ENCODE peak calls at places on chromosomes 3 and 15, in ten cellular contexts. One of them, this sample, is unnamed.

GRCh38 chr3:181446741-181447140 is 265.0 kb upstream of the SOX2 start:
- DNase-seq in gastrocnemius medialis: no peak
- DNase-seq in adipocyte: no peak
- DNase-seq in heart left ventricle: no peak
- DNase-seq in stomach: no peak
- DNase-seq in spleen: no peak
- DNase-seq in CD8-positive, alpha-beta memory T cell: no peak
- DNase-seq in fibroblast of lung: no peak
- DNase-seq in cardiac muscle cell: no peak
- DNase-seq in psoas muscle: no peak
- DNase-seq in this sample: no peak

GRCh38 chr3:84141571-84141970 is 817.2 kb upstream of the CADM2 start:
- DNase-seq in gastrocnemius medialis: no peak
- DNase-seq in adipocyte: no peak
- DNase-seq in heart left ventricle: no peak
- DNase-seq in stomach: no peak
- DNase-seq in spleen: no peak
- DNase-seq in CD8-positive, alpha-beta memory T cell: no peak
- DNase-seq in fibroblast of lung: peak; percentile 65
- DNase-seq in cardiac muscle cell: no peak
- DNase-seq in psoas muscle: no peak
- DNase-seq in this sample: no peak

GRCh38 chr15:51970981-51971352 is 611 bp downstream of the LEO1 start:
- DNase-seq in gastrocnemius medialis: no peak
- DNase-seq in adipocyte: no peak
- DNase-seq in heart left ventricle: no peak
- DNase-seq in stomach: no peak
- DNase-seq in spleen: no peak
- DNase-seq in CD8-positive, alpha-beta memory T cell: no peak
- DNase-seq in fibroblast of lung: no peak
- DNase-seq in cardiac muscle cell: no peak
- DNase-seq in psoas muscle: no peak
- DNase-seq in this sample: no peak

GRCh38 chr3:197286678-197287077 is 11.7 kb downstream of the DLG1 start:
- DNase-seq in gastrocnemius medialis: no peak
- DNase-seq in adipocyte: no peak
- DNase-seq in heart left ventricle: no peak
- DNase-seq in stomach: no peak
- DNase-seq in spleen: no peak
- DNase-seq in CD8-positive, alpha-beta memory T cell: no peak
- DNase-seq in fibroblast of lung: no peak
- DNase-seq in cardiac muscle cell: peak; percentile 14
- DNase-seq in psoas muscle: no peak
- DNase-seq in this sample: no peak

GRCh38 chr15:85766007-85766831 is 28.5 kb downstream of the KLHL25 start:
- DNase-seq in gastrocnemius medialis: no peak
- DNase-seq in adipocyte: no peak
- DNase-seq in heart left ventricle: no peak
- DNase-seq in stomach: no peak
- DNase-seq in spleen: no peak
- DNase-seq in CD8-positive, alpha-beta memory T cell: no peak
- DNase-seq in fibroblast of lung: no peak
- DNase-seq in cardiac muscle cell: no peak
- DNase-seq in psoas muscle: no peak
- DNase-seq in this sample: no peak

GRCh38 chr3:39107874-39108308 is 411 bp downstream of the TTC21A start:
- DNase-seq in gastrocnemius medialis: no peak
- DNase-seq in adipocyte: no peak
- DNase-seq in heart left ventricle: no peak
- DNase-seq in stomach: no peak
- DNase-seq in spleen: no peak
- DNase-seq in CD8-positive, alpha-beta memory T cell: peak; percentile 17
- DNase-seq in fibroblast of lung: peak; percentile 24
- DNase-seq in cardiac muscle cell: no peak
- DNase-seq in psoas muscle: no peak
- DNase-seq in this sample: no peak

GRCh38 chr3:123667784-123668183 is 82.9 kb upstream of the HACD2 start:
- DNase-seq in gastrocnemius medialis: no peak
- DNase-seq in adipocyte: no peak
- DNase-seq in heart left ventricle: no peak
- DNase-seq in stomach: no peak
- DNase-seq in spleen: no peak
- DNase-seq in CD8-positive, alpha-beta memory T cell: no peak
- DNase-seq in fibroblast of lung: peak; percentile 79
- DNase-seq in cardiac muscle cell: no peak
- DNase-seq in psoas muscle: no peak
- DNase-seq in this sample: no peak

GRCh38 chr3:3800685-3801509 is 1.7 kb downstream of the LRRN1 start:
- DNase-seq in gastrocnemius medialis: peak; percentile 25
- DNase-seq in adipocyte: peak; percentile 3
- DNase-seq in heart left ventricle: no peak
- DNase-seq in stomach: peak; percentile 61
- DNase-seq in spleen: peak; percentile 84
- DNase-seq in CD8-positive, alpha-beta memory T cell: peak; percentile 4
- DNase-seq in fibroblast of lung: peak; percentile 29
- DNase-seq in cardiac muscle cell: peak; percentile 47
- DNase-seq in psoas muscle: peak; percentile 77
- DNase-seq in this sample: no peak

GRCh38 chr3:13281657-13282527 is 138.2 kb downstream of the NUP210 start:
- DNase-seq in gastrocnemius medialis: no peak
- DNase-seq in adipocyte: no peak
- DNase-seq in heart left ventricle: peak; percentile 75
- DNase-seq in stomach: no peak
- DNase-seq in spleen: peak; percentile 76
- DNase-seq in CD8-positive, alpha-beta memory T cell: no peak
- DNase-seq in fibroblast of lung: no peak
- DNase-seq in cardiac muscle cell: peak; percentile 45
- DNase-seq in psoas muscle: peak; percentile 63
- DNase-seq in this sample: no peak

DNA sequence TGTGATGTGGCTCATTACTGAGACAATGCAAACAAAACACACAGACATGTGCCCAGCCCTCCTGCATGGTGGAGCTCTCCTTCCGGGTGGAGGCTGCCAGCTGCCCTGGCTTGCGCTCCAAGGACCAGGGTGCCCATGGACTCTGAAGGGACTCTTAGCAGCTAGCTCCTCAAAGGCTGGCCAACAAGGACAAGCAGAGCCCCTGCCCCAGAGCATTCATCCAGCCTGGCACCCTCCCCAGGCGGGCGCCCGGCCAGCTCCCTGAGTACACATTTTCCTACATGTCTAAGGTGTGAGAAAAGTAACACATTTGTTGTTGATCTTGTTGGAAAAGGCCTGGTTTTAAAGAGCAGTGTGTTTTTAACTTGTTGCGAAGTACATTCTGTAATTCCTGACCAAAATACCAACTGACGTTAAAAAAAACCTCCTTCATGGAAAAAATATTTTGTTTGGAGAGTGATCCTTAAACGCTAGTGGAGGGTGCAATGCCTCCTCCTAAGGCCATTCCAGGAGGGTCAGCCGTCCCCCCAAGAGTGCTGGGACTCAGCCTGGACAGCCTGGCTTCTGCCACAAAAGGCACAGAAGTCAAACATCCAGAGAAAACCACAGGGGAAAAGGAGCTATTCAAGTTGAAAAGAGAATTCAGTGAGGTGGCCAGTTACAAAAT is 86.9 kb downstream of the KLF15 start:
- DNase-seq in gastrocnemius medialis: no peak
- DNase-seq in adipocyte: peak; percentile 42
- DNase-seq in heart left ventricle: peak; percentile 88
- DNase-seq in stomach: peak; percentile 95
- DNase-seq in spleen: no peak
- DNase-seq in CD8-positive, alpha-beta memory T cell: no peak
- DNase-seq in fibroblast of lung: peak; percentile 70
- DNase-seq in cardiac muscle cell: no peak
- DNase-seq in psoas muscle: peak; percentile 79
- DNase-seq in this sample: no peak
- H3K27me3 ChIP-seq in gastrocnemius medialis: no peaks in the 10 kb centered on the region
- H3K27me3 ChIP-seq in adipocyte: no peaks in the 10 kb centered on the region
- H3K27me3 ChIP-seq in heart left ventricle: no peaks in the 10 kb centered on the region
- H3K27me3 ChIP-seq in stomach: peaks cover 28% of the 10 kb centered on the region
- H3K27me3 ChIP-seq in spleen: peaks cover 74% of the 10 kb centered on the region
- H3K27me3 ChIP-seq in CD8-positive, alpha-beta memory T cell: no peaks in the 10 kb centered on the region
- H3K27me3 ChIP-seq in fibroblast of lung: no peaks in the 10 kb centered on the region
- H3K27me3 ChIP-seq in cardiac muscle cell: no peaks in the 10 kb centered on the region
- H3K27me3 ChIP-seq in psoas muscle: no peaks in the 10 kb centered on the region
- H3K27me3 ChIP-seq in this sample: no peaks in the 10 kb centered on the region

GRCh38 chr15:60592386-60593339 is 113.7 kb upstream of the ICE2 start:
- DNase-seq in gastrocnemius medialis: peak; percentile 89
- DNase-seq in adipocyte: peak; percentile 90
- DNase-seq in heart left ventricle: peak; percentile 89
- DNase-seq in stomach: peak; percentile 86
- DNase-seq in spleen: peak; percentile 96
- DNase-seq in CD8-positive, alpha-beta memory T cell: peak; percentile 89
- DNase-seq in fibroblast of lung: peak; percentile 48
- DNase-seq in cardiac muscle cell: peak; percentile 96
- DNase-seq in psoas muscle: peak; percentile 94
- DNase-seq in this sample: no peak
- H3K27me3 ChIP-seq in gastrocnemius medialis: no peaks in the 10 kb centered on the region
- H3K27me3 ChIP-seq in adipocyte: no peaks in the 10 kb centered on the region
- H3K27me3 ChIP-seq in heart left ventricle: no peaks in the 10 kb centered on the region
- H3K27me3 ChIP-seq in stomach: peaks cover 23% of the 10 kb centered on the region
- H3K27me3 ChIP-seq in spleen: peaks cover 37% of the 10 kb centered on the region
- H3K27me3 ChIP-seq in CD8-positive, alpha-beta memory T cell: no peaks in the 10 kb centered on the region
- H3K27me3 ChIP-seq in fibroblast of lung: no peaks in the 10 kb centered on the region
- H3K27me3 ChIP-seq in cardiac muscle cell: peaks cover 45% of the 10 kb centered on the region
- H3K27me3 ChIP-seq in psoas muscle: no peaks in the 10 kb centered on the region
- H3K27me3 ChIP-seq in this sample: peaks cover 47% of the 10 kb centered on the region

GRCh38 chr15:45134046-45134445 is 4.3 kb downstream of the DUOX1 start:
- DNase-seq in gastrocnemius medialis: no peak
- DNase-seq in adipocyte: no peak
- DNase-seq in heart left ventricle: peak; percentile 10
- DNase-seq in stomach: no peak
- DNase-seq in spleen: no peak
- DNase-seq in CD8-positive, alpha-beta memory T cell: no peak
- DNase-seq in fibroblast of lung: no peak
- DNase-seq in cardiac muscle cell: no peak
- DNase-seq in psoas muscle: no peak
- DNase-seq in this sample: no peak
- H3K27me3 ChIP-seq in gastrocnemius medialis: peaks cover 44% of the 10 kb centered on the region
- H3K27me3 ChIP-seq in adipocyte: peaks cover 45% of the 10 kb centered on the region
- H3K27me3 ChIP-seq in heart left ventricle: peaks cover 20% of the 10 kb centered on the region
- H3K27me3 ChIP-seq in stomach: peaks cover 76% of the 10 kb centered on the region
- H3K27me3 ChIP-seq in spleen: peaks cover 81% of the 10 kb centered on the region
- H3K27me3 ChIP-seq in CD8-positive, alpha-beta memory T cell: peaks cover 19% of the 10 kb centered on the region
- H3K27me3 ChIP-seq in fibroblast of lung: peaks cover 55% of the 10 kb centered on the region
- H3K27me3 ChIP-seq in cardiac muscle cell: peaks cover 78% of the 10 kb centered on the region
- H3K27me3 ChIP-seq in psoas muscle: peaks cover 56% of the 10 kb centered on the region
- H3K27me3 ChIP-seq in this sample: peaks cover 5% of the 10 kb centered on the region

GRCh38 chr3:11019116-11019515 is 26.6 kb downstream of the SLC6A1 start:
- DNase-seq in gastrocnemius medialis: no peak
- DNase-seq in adipocyte: no peak
- DNase-seq in heart left ventricle: no peak
- DNase-seq in stomach: no peak
- DNase-seq in spleen: no peak
- DNase-seq in CD8-positive, alpha-beta memory T cell: no peak
- DNase-seq in fibroblast of lung: no peak
- DNase-seq in cardiac muscle cell: no peak
- DNase-seq in psoas muscle: no peak
- DNase-seq in this sample: no peak
- H3K27me3 ChIP-seq in gastrocnemius medialis: no peaks in the 10 kb centered on the region
- H3K27me3 ChIP-seq in adipocyte: peaks cover 68% of the 10 kb centered on the region
- H3K27me3 ChIP-seq in heart left ventricle: no peaks in the 10 kb centered on the region
- H3K27me3 ChIP-seq in stomach: peaks cover 57% of the 10 kb centered on the region
- H3K27me3 ChIP-seq in spleen: peaks cover 42% of the 10 kb centered on the region
- H3K27me3 ChIP-seq in CD8-positive, alpha-beta memory T cell: peaks cover 5% of the 10 kb centered on the region
- H3K27me3 ChIP-seq in fibroblast of lung: no peaks in the 10 kb centered on the region
- H3K27me3 ChIP-seq in cardiac muscle cell: no peaks in the 10 kb centered on the region
- H3K27me3 ChIP-seq in psoas muscle: peaks cover 4% of the 10 kb centered on the region
- H3K27me3 ChIP-seq in this sample: no peaks in the 10 kb centered on the region

GRCh38 chr15:70559840-70560239 is 203.5 kb downstream of the UACA start:
- DNase-seq in gastrocnemius medialis: no peak
- DNase-seq in adipocyte: no peak
- DNase-seq in heart left ventricle: no peak
- DNase-seq in stomach: peak; percentile 17
- DNase-seq in spleen: no peak
- DNase-seq in CD8-positive, alpha-beta memory T cell: no peak
- DNase-seq in fibroblast of lung: no peak
- DNase-seq in cardiac muscle cell: no peak
- DNase-seq in psoas muscle: no peak
- DNase-seq in this sample: no peak
- H3K27me3 ChIP-seq in gastrocnemius medialis: no peaks in the 10 kb centered on the region
- H3K27me3 ChIP-seq in adipocyte: peaks cover 88% of the 10 kb centered on the region
- H3K27me3 ChIP-seq in heart left ventricle: no peaks in the 10 kb centered on the region
- H3K27me3 ChIP-seq in stomach: no peaks in the 10 kb centered on the region
- H3K27me3 ChIP-seq in spleen: peaks cover 9% of the 10 kb centered on the region
- H3K27me3 ChIP-seq in CD8-positive, alpha-beta memory T cell: no peaks in the 10 kb centered on the region
- H3K27me3 ChIP-seq in fibroblast of lung: peaks cover 33% of the 10 kb centered on the region
- H3K27me3 ChIP-seq in cardiac muscle cell: no peaks in the 10 kb centered on the region
- H3K27me3 ChIP-seq in psoas muscle: no peaks in the 10 kb centered on the region
- H3K27me3 ChIP-seq in this sample: no peaks in the 10 kb centered on the region

GRCh38 chr15:66033143-66033542 is 163.9 kb downstream of the RAB11A start:
- DNase-seq in gastrocnemius medialis: no peak
- DNase-seq in adipocyte: no peak
- DNase-seq in heart left ventricle: no peak
- DNase-seq in stomach: no peak
- DNase-seq in spleen: no peak
- DNase-seq in CD8-positive, alpha-beta memory T cell: no peak
- DNase-seq in fibroblast of lung: no peak
- DNase-seq in cardiac muscle cell: no peak
- DNase-seq in psoas muscle: no peak
- DNase-seq in this sample: no peak
- H3K27me3 ChIP-seq in gastrocnemius medialis: peaks cover 7% of the 10 kb centered on the region
- H3K27me3 ChIP-seq in adipocyte: peaks cover 32% of the 10 kb centered on the region
- H3K27me3 ChIP-seq in heart left ventricle: peaks cover 4% of the 10 kb centered on the region
- H3K27me3 ChIP-seq in stomach: peaks cover 29% of the 10 kb centered on the region
- H3K27me3 ChIP-seq in spleen: peaks cover 40% of the 10 kb centered on the region
- H3K27me3 ChIP-seq in CD8-positive, alpha-beta memory T cell: peaks cover 10% of the 10 kb centered on the region
- H3K27me3 ChIP-seq in fibroblast of lung: peaks cover 10% of the 10 kb centered on the region
- H3K27me3 ChIP-seq in cardiac muscle cell: no peaks in the 10 kb centered on the region
- H3K27me3 ChIP-seq in psoas muscle: peaks cover 11% of the 10 kb centered on the region
- H3K27me3 ChIP-seq in this sample: peaks cover 9% of the 10 kb centered on the region